ENCODE peak calls at places on chromosomes 16 and 17, in four cellular contexts. One of them, this sample, is unnamed.

GRCh38 chr17:19650826-19651225 is 2.3 kb downstream of the ALDH3A2 start:
- DNase-seq in stimulated activated CD4-positive, alpha-beta T cell treated with anti-CD3 and anti-CD28 coated beads, Interleukin-1b, Interleukin-23, amount 100 ng/mL, for 48 hours: no peak
- DNase-seq in NCI-H2081: no peak
- DNase-seq in dorsolateral prefrontal cortex: no peak
- DNase-seq in this sample: peak

GRCh38 chr17:81397314-81398169 is 2.3 kb downstream of the BAHCC1 start:
- DNase-seq in stimulated activated CD4-positive, alpha-beta T cell treated with anti-CD3 and anti-CD28 coated beads, Interleukin-1b, Interleukin-23, amount 100 ng/mL, for 48 hours: peak
- DNase-seq in NCI-H2081: peak
- DNase-seq in dorsolateral prefrontal cortex: no peak
- DNase-seq in this sample: peak

GRCh38 chr16:75279277-75279676 is 27.9 kb upstream of the BCAR1 start:
- DNase-seq in stimulated activated CD4-positive, alpha-beta T cell treated with anti-CD3 and anti-CD28 coated beads, Interleukin-1b, Interleukin-23, amount 100 ng/mL, for 48 hours: no peak
- DNase-seq in NCI-H2081: peak
- DNase-seq in dorsolateral prefrontal cortex: no peak
- DNase-seq in this sample: peak

GRCh38 chr16:85990861-85991301 is 91.9 kb downstream of the IRF8 start:
- DNase-seq in stimulated activated CD4-positive, alpha-beta T cell treated with anti-CD3 and anti-CD28 coated beads, Interleukin-1b, Interleukin-23, amount 100 ng/mL, for 48 hours: no peak
- DNase-seq in NCI-H2081: no peak
- DNase-seq in dorsolateral prefrontal cortex: no peak
- DNase-seq in this sample: no peak

GRCh38 chr16:73956592-73957495 is 339.8 kb upstream of the PSMD7 start:
- DNase-seq in stimulated activated CD4-positive, alpha-beta T cell treated with anti-CD3 and anti-CD28 coated beads, Interleukin-1b, Interleukin-23, amount 100 ng/mL, for 48 hours: peak
- DNase-seq in NCI-H2081: peak
- DNase-seq in dorsolateral prefrontal cortex: peak
- DNase-seq in this sample: peak

GRCh38 chr16:4428500-4428899 is 2.8 kb downstream of the DNAJA3 start:
- DNase-seq in stimulated activated CD4-positive, alpha-beta T cell treated with anti-CD3 and anti-CD28 coated beads, Interleukin-1b, Interleukin-23, amount 100 ng/mL, for 48 hours: no peak
- DNase-seq in NCI-H2081: no peak
- DNase-seq in dorsolateral prefrontal cortex: no peak
- DNase-seq in this sample: peak

GRCh38 chr17:73909156-73909555 is 264.9 kb upstream of the SDK2 start:
- DNase-seq in stimulated activated CD4-positive, alpha-beta T cell treated with anti-CD3 and anti-CD28 coated beads, Interleukin-1b, Interleukin-23, amount 100 ng/mL, for 48 hours: no peak
- DNase-seq in NCI-H2081: no peak
- DNase-seq in dorsolateral prefrontal cortex: no peak
- DNase-seq in this sample: no peak

GRCh38 chr17:30379303-30380105 is 777 bp downstream of the CPD start:
- DNase-seq in stimulated activated CD4-positive, alpha-beta T cell treated with anti-CD3 and anti-CD28 coated beads, Interleukin-1b, Interleukin-23, amount 100 ng/mL, for 48 hours: peak
- DNase-seq in NCI-H2081: no peak
- DNase-seq in dorsolateral prefrontal cortex: no peak
- DNase-seq in this sample: no peak

GRCh38 chr17:74822329-74823175 is 37.1 kb downstream of the GRIN2C start:
- DNase-seq in stimulated activated CD4-positive, alpha-beta T cell treated with anti-CD3 and anti-CD28 coated beads, Interleukin-1b, Interleukin-23, amount 100 ng/mL, for 48 hours: no peak
- DNase-seq in NCI-H2081: peak
- DNase-seq in dorsolateral prefrontal cortex: peak
- DNase-seq in this sample: no peak

GRCh38 chr16:2512920-2513404 is 790 bp upstream of the ATP6V0C start:
- DNase-seq in stimulated activated CD4-positive, alpha-beta T cell treated with anti-CD3 and anti-CD28 coated beads, Interleukin-1b, Interleukin-23, amount 100 ng/mL, for 48 hours: no peak
- DNase-seq in NCI-H2081: no peak
- DNase-seq in dorsolateral prefrontal cortex: no peak
- DNase-seq in this sample: no peak

GRCh38 chr17:57481901-57482300 is 225.6 kb downstream of the MSI2 start:
- DNase-seq in stimulated activated CD4-positive, alpha-beta T cell treated with anti-CD3 and anti-CD28 coated beads, Interleukin-1b, Interleukin-23, amount 100 ng/mL, for 48 hours: no peak
- DNase-seq in NCI-H2081: no peak
- DNase-seq in dorsolateral prefrontal cortex: no peak
- DNase-seq in this sample: peak

GRCh38 chr17:38609280-38610031 is 3.7 kb upstream of the SRCIN1 start:
- DNase-seq in stimulated activated CD4-positive, alpha-beta T cell treated with anti-CD3 and anti-CD28 coated beads, Interleukin-1b, Interleukin-23, amount 100 ng/mL, for 48 hours: no peak
- DNase-seq in NCI-H2081: no peak
- DNase-seq in dorsolateral prefrontal cortex: no peak
- DNase-seq in this sample: no peak

GRCh38 chr17:71084219-71084618 is 914.9 kb downstream of the KCNJ2 start:
- DNase-seq in stimulated activated CD4-positive, alpha-beta T cell treated with anti-CD3 and anti-CD28 coated beads, Interleukin-1b, Interleukin-23, amount 100 ng/mL, for 48 hours: no peak
- DNase-seq in NCI-H2081: peak
- DNase-seq in dorsolateral prefrontal cortex: no peak
- DNase-seq in this sample: peak

GRCh38 chr17:2192367-2193028 is 111.1 kb downstream of the SMG6 start:
- DNase-seq in stimulated activated CD4-positive, alpha-beta T cell treated with anti-CD3 and anti-CD28 coated beads, Interleukin-1b, Interleukin-23, amount 100 ng/mL, for 48 hours: peak
- DNase-seq in NCI-H2081: no peak
- DNase-seq in dorsolateral prefrontal cortex: no peak
- DNase-seq in this sample: peak

GRCh38 chr17:70242781-70243437 is 73.6 kb downstream of the KCNJ2 start:
- DNase-seq in stimulated activated CD4-positive, alpha-beta T cell treated with anti-CD3 and anti-CD28 coated beads, Interleukin-1b, Interleukin-23, amount 100 ng/mL, for 48 hours: no peak
- DNase-seq in NCI-H2081: no peak
- DNase-seq in dorsolateral prefrontal cortex: no peak
- DNase-seq in this sample: no peak

GRCh38 chr17:79000396-79001189 is 9.0 kb downstream of the CANT1 start:
- DNase-seq in stimulated activated CD4-positive, alpha-beta T cell treated with anti-CD3 and anti-CD28 coated beads, Interleukin-1b, Interleukin-23, amount 100 ng/mL, for 48 hours: no peak
- DNase-seq in NCI-H2081: no peak
- DNase-seq in dorsolateral prefrontal cortex: no peak
- DNase-seq in this sample: no peak

This sample was measured in mammary epithelial cell.